ENCODE peak calls at places on chromosome 16, in four cellular contexts. One of them, this sample, is unnamed.
A peak's percentile ranks its signal among the peaks of the same experiment; 100 is the strongest.

GRCh38 chr16:17205279-17206139 is 265.3 kb downstream of the XYLT1 start:
- DNase-seq in A673: no peak
- DNase-seq in esophagus muscularis mucosa: no peak
- DNase-seq in fibroblast of lung: peak; percentile 47
- DNase-seq in this sample: no peak

GRCh38 chr16:57371494-57372371 is 557 bp upstream of the CX3CL1 start:
- DNase-seq in A673: no peak
- DNase-seq in esophagus muscularis mucosa: no peak
- DNase-seq in fibroblast of lung: no peak
- DNase-seq in this sample: peak; percentile 46

GRCh38 chr16:65119905-65120341 is 1.9 kb downstream of the CDH11 start:
- DNase-seq in A673: peak; percentile 68
- DNase-seq in esophagus muscularis mucosa: peak; percentile 92
- DNase-seq in fibroblast of lung: peak; percentile 69
- DNase-seq in this sample: peak; percentile 47

GRCh38 chr16:75003931-75004330 is 5.1 kb downstream of the ZNRF1 start:
- DNase-seq in A673: no peak
- DNase-seq in esophagus muscularis mucosa: no peak
- DNase-seq in fibroblast of lung: no peak
- DNase-seq in this sample: no peak

GRCh38 chr16:31274831-31275816 is 15.3 kb downstream of the ITGAM start:
- DNase-seq in A673: no peak
- DNase-seq in esophagus muscularis mucosa: no peak
- DNase-seq in fibroblast of lung: no peak
- DNase-seq in this sample: peak; percentile 13

GRCh38 chr16:85183564-85183963 is 71.3 kb upstream of the CIBAR2 start:
- DNase-seq in A673: no peak
- DNase-seq in esophagus muscularis mucosa: no peak
- DNase-seq in fibroblast of lung: no peak
- DNase-seq in this sample: no peak

GRCh38 chr16:50601341-50601740 is 53.1 kb downstream of the NKD1 start:
- DNase-seq in A673: no peak
- DNase-seq in esophagus muscularis mucosa: no peak
- DNase-seq in fibroblast of lung: no peak
- DNase-seq in this sample: peak; percentile 69

GRCh38 chr16:56915311-56916105 is 16.4 kb upstream of the HERPUD1 start:
- DNase-seq in A673: no peak
- DNase-seq in esophagus muscularis mucosa: no peak
- DNase-seq in fibroblast of lung: peak; percentile 72
- DNase-seq in this sample: no peak

GRCh38 chr16:28108590-28109247 is 45.2 kb upstream of the GSG1L start:
- DNase-seq in A673: no peak
- DNase-seq in esophagus muscularis mucosa: no peak
- DNase-seq in fibroblast of lung: no peak
- DNase-seq in this sample: no peak

GRCh38 chr16:31508706-31509523 is 724 bp upstream of the RUSF1 start:
- DNase-seq in A673: peak; percentile 27
- DNase-seq in esophagus muscularis mucosa: no peak
- DNase-seq in fibroblast of lung: peak; percentile 57
- DNase-seq in this sample: no peak

GRCh38 chr16:57504491-57504890 is 18.2 kb upstream of the DOK4 start:
- DNase-seq in A673: no peak
- DNase-seq in esophagus muscularis mucosa: no peak
- DNase-seq in fibroblast of lung: no peak
- DNase-seq in this sample: no peak

GRCh38 chr16:2858245-2859025 is 465 bp upstream of the PRSS22 start:
- DNase-seq in A673: no peak
- DNase-seq in esophagus muscularis mucosa: no peak
- DNase-seq in fibroblast of lung: no peak
- DNase-seq in this sample: no peak

GRCh38 chr16:2856686-2857450 is 1.1 kb downstream of the PRSS22 start:
- DNase-seq in A673: no peak
- DNase-seq in esophagus muscularis mucosa: no peak
- DNase-seq in fibroblast of lung: no peak
- DNase-seq in this sample: no peak

GRCh38 chr16:2859686-2860265 is 1.8 kb upstream of the PRSS22 start:
- DNase-seq in A673: no peak
- DNase-seq in esophagus muscularis mucosa: no peak
- DNase-seq in fibroblast of lung: no peak
- DNase-seq in this sample: no peak

GRCh38 chr16:2857451-2858244 is at the start of gene PRSS22:
- DNase-seq in A673: peak; percentile 25
- DNase-seq in esophagus muscularis mucosa: no peak
- DNase-seq in fibroblast of lung: no peak
- DNase-seq in this sample: no peak

DNA sequence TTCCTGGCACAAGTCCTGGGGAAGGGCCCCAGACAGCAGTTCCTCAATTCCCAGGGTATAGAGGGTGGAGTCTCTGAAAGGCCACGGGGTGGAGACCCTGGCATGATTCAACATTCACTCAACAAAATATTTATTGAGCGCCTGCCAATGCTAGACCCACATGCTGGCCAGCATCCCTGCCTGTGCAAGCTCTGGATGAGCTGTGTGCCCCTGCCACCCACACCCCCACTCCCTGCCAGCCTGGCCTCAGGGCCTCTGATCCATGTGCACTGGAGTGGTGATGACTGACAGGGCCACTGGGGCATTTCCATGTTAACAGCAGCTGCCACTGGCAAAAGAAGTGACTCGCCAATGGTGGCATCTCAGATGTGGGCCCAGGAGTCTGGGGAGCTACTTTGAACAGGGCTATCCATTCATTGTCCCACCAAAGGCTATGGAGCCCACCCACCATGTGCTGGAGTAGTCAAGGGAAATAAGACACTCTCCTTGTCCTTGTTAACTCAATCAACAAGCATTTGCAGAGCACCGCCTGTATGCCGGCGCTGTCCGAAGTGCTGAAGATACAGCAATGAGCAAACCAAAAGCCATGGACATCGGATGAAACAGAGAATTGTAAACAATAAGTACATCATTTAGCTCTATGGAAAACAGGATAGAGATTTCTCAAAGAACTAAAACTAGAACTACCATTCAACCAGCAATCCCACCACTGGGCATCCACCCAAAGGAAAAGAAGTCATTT is 3.0 kb upstream of the PRSS22 start:
- DNase-seq in A673: no peak
- DNase-seq in esophagus muscularis mucosa: no peak
- DNase-seq in fibroblast of lung: no peak
- DNase-seq in this sample: no peak
- H3K27me3 ChIP-seq in A673: peaks cover 34% of the 10 kb centered on the region
- H3K27me3 ChIP-seq in esophagus muscularis mucosa: no peaks in the 10 kb centered on the region
- H3K27me3 ChIP-seq in fibroblast of lung: no peaks in the 10 kb centered on the region
- H3K27me3 ChIP-seq in this sample: no peaks in the 10 kb centered on the region

GRCh38 chr16:9095171-9095570 is 3.7 kb downstream of the HAPSTR1 start:
- DNase-seq in A673: no peak
- DNase-seq in esophagus muscularis mucosa: no peak
- DNase-seq in fibroblast of lung: no peak
- DNase-seq in this sample: no peak
- H3K4me3 ChIP-seq in A673: peak overlapping the region; percentile 70
- H3K4me3 ChIP-seq in esophagus muscularis mucosa: peak overlapping the region; percentile 96
- H3K4me3 ChIP-seq in fibroblast of lung: peak overlapping the region; percentile 98
- H3K4me3 ChIP-seq in this sample: no peak overlapping the region

GRCh38 chr16:88652763-88653065 is 1.9 kb upstream of the CYBA start:
- DNase-seq in A673: no peak
- DNase-seq in esophagus muscularis mucosa: no peak
- DNase-seq in fibroblast of lung: no peak
- DNase-seq in this sample: no peak
- H3K27ac ChIP-seq in A673: no peak overlapping the region
- H3K27ac ChIP-seq in esophagus muscularis mucosa: no peak overlapping the region
- H3K27ac ChIP-seq in fibroblast of lung: no peak overlapping the region
- H3K27ac ChIP-seq in this sample: no peak overlapping the region

GRCh38 chr16:1152651-1153259 is at the start of gene CACNA1H:
- DNase-seq in A673: peak; percentile 74
- DNase-seq in esophagus muscularis mucosa: no peak
- DNase-seq in fibroblast of lung: no peak
- DNase-seq in this sample: no peak
- H3K27me3 ChIP-seq in A673: no peaks in the 10 kb centered on the region
- H3K27me3 ChIP-seq in esophagus muscularis mucosa: no peaks in the 10 kb centered on the region
- H3K27me3 ChIP-seq in fibroblast of lung: peaks cover 6% of the 10 kb centered on the region
- H3K27me3 ChIP-seq in this sample: no peaks in the 10 kb centered on the region